ENCODE peak calls at places on chromosomes 3 and 15, in five cellular contexts. P is IMR-90, K is OCI-LY7, V is adrenal gland, I is aorta. M is an unnamed sample.

GRCh38 chr3:143586565-143586964 is 261.7 kb downstream of the SLC9A9 start:
- DNase-seq in I (no peak), V (no peak), K (no peak), P (no peak), M (no peak)

GRCh38 chr15:65033659-65034269 is 4.3 kb upstream of the MTFMT start:
- DNase-seq in K (peak; percentile 68), V (no peak), I (no peak), P (peak; percentile 66), M (peak; percentile 19)

GRCh38 chr3:98786364-98786930 is 23.3 kb downstream of the ST3GAL6 start:
- DNase-seq in I (no peak), K (no peak), V (no peak), P (no peak), M (no peak)

GRCh38 chr3:165653130-165653778 is 184.0 kb downstream of the BCHE start:
- DNase-seq in I (no peak), V (no peak), P (no peak), K (no peak), M (no peak)

GRCh38 chr3:179000144-179000543 is 71.5 kb downstream of the ZMAT3 start:
- DNase-seq in V (no peak), I (no peak), K (no peak), P (peak; percentile 37), M (no peak)

GRCh38 chr3:158794936-158795518 is 6.8 kb upstream of the MFSD1 start:
- DNase-seq in V (no peak), K (peak; percentile 61), I (no peak), P (peak; percentile 59), M (no peak)

GRCh38 chr15:58332676-58333400 is 99.0 kb upstream of the LIPC start:
- DNase-seq in P (peak; percentile 93), I (no peak), V (no peak), K (no peak), M (no peak)

GRCh38 chr3:32934150-32934742 is 17.2 kb upstream of the CCR4 start:
- DNase-seq in V (no peak), I (no peak), P (peak; percentile 13), K (peak; percentile 20), M (peak; percentile 33)

GRCh38 chr3:51378075-51378474 is 7.0 kb upstream of the MANF start:
- DNase-seq in K (no peak), I (peak; percentile 20), P (no peak), V (no peak), M (no peak)

GRCh38 chr15:63870403-63871209 is 36.9 kb upstream of the HERC1 start:
- DNase-seq in K (no peak), I (no peak), V (peak; percentile 66), P (peak; percentile 85), M (no peak)

GRCh38 chr15:98609144-98609852 is 39.0 kb upstream of the IGF1R start:
- DNase-seq in I (no peak), K (no peak), V (no peak), P (peak; percentile 40), M (no peak)

GRCh38 chr3:188631291-188632010 is 477.5 kb downstream of the LPP start:
- DNase-seq in I (no peak), V (no peak), P (peak; percentile 97), K (no peak), M (no peak)

GRCh38 chr3:131812433-131812832 is 222.4 kb downstream of the CPNE4 start:
- DNase-seq in P (no peak), V (no peak), I (no peak), K (no peak), M (no peak)

GRCh38 chr3:23304424-23304823 is 101.3 kb downstream of the UBE2E2 start:
- DNase-seq in P (peak; percentile 7), K (no peak), V (no peak), I (no peak), M (no peak)

GRCh38 chr3:40992023-40992422 is 207.3 kb upstream of the CTNNB1 start:
- DNase-seq in V (no peak), P (no peak), I (no peak), K (no peak), M (no peak)

GRCh38 chr3:188134856-188135255 is 19.1 kb upstream of the LPP start:
- DNase-seq in I (no peak), K (no peak), V (no peak), P (no peak), M (no peak)

GRCh38 chr15:74396445-74397238 is 29.2 kb upstream of the CYP11A1 start:
- DNase-seq in V (no peak), K (no peak), I (no peak), P (peak; percentile 89), M (peak; percentile 36)

GRCh38 chr15:74397239-74398068 is 30.0 kb upstream of the CYP11A1 start:
- DNase-seq in V (no peak), P (no peak), K (peak; percentile 52), I (no peak), M (no peak)

GRCh38 chr15:74394090-74394846 is 26.8 kb upstream of the CYP11A1 start:
- DNase-seq in P (no peak), I (no peak), K (no peak), V (no peak), M (no peak)

GRCh38 chr15:74395319-74396145 is 28.1 kb upstream of the CYP11A1 start:
- DNase-seq in V (no peak), P (no peak), I (no peak), K (no peak), M (no peak)

DNA sequence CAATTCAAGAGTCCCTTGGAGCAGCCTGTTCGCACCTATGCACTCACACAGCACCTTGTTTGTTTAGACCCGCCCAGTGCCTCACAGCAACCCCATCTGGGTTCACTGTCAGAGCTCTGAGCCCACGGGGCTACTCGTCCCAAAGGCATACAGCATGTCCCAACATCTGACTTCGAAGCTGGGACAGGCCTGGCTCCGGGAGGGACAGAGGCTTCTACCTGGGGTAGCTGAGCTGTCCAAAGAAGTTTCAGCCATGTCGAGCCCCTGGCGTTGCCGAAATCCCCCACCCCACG is 28.6 kb upstream of the CYP11A1 start:
- DNase-seq in K (no peak), V (no peak), I (no peak), P (no peak), M (no peak)
- H3K4me1 ChIP-seq in K (peaks cover 56% of the 10 kb centered on the region), V (no peaks in the 10 kb centered on the region), I (no peaks in the 10 kb centered on the region), P (peaks cover 46% of the 10 kb centered on the region), M (peaks cover 47% of the 10 kb centered on the region)

DNA sequence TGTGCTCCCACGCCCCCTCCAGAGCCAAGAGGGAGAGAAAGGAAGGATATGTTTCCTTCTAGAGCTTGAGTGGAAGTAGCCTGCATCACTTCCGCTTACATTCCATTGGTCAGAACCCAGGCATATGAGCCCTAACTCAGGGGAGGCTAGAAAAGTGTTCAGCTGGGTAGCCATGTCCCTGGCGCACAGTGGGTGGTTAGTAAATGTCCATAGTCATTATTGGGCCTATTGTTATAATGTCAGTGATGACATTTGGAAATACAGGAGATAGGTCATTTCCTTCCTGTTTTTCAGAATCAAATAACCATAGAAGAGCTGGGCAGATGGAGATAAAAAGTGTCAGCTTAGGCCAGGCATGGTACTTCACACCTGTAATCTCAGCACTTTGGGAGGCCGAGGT is 27.3 kb downstream of the CD276 start:
- DNase-seq in V (no peak), I (no peak), K (no peak), P (no peak), M (no peak)
- H3K4me1 ChIP-seq in V (no peaks in the 10 kb centered on the region), I (no peaks in the 10 kb centered on the region), K (no peaks in the 10 kb centered on the region), P (no peaks in the 10 kb centered on the region), M (no peaks in the 10 kb centered on the region)

GRCh38 chr3:123694377-123695147 is 109.7 kb upstream of the HACD2 start:
- DNase-seq in V (no peak), P (peak; percentile 48), K (no peak), I (no peak), M (no peak)

GRCh38 chr3:123692041-123692440 is 107.2 kb upstream of the HACD2 start:
- DNase-seq in I (no peak), V (no peak), P (peak; percentile 24), K (no peak), M (no peak)

GRCh38 chr3:123695152-123695551 is 110.3 kb upstream of the HACD2 start:
- DNase-seq in I (no peak), P (no peak), V (peak; percentile 42), K (no peak), M (no peak)

GRCh38 chr3:123692671-123693070 is 107.8 kb upstream of the HACD2 start:
- DNase-seq in P (no peak), V (no peak), K (no peak), I (no peak), M (no peak)

GRCh38 chr3:123693584-123693983 is 108.7 kb upstream of the HACD2 start:
- DNase-seq in V (no peak), P (no peak), K (no peak), I (no peak), M (no peak)
- H3K4me1 ChIP-seq in V (peaks cover 8% of the 10 kb centered on the region), P (peaks cover 52% of the 10 kb centered on the region), K (no peaks in the 10 kb centered on the region), I (no peaks in the 10 kb centered on the region), M (no peaks in the 10 kb centered on the region)

GRCh38 chr3:52531636-52532516 is 1.8 kb downstream of the NT5DC2 start:
- DNase-seq in P (no peak), K (no peak), I (peak; percentile 78), V (peak; percentile 29), M (no peak)

GRCh38 chr3:52532838-52533622 is 627 bp downstream of the NT5DC2 start:
- DNase-seq in V (peak; percentile 49), K (peak; percentile 43), P (no peak), I (peak; percentile 84), M (no peak)

GRCh38 chr3:52532517-52532837 is 1.2 kb downstream of the NT5DC2 start:
- DNase-seq in P (peak; percentile 62), I (peak; percentile 74), V (peak; percentile 53), K (peak; percentile 58), M (no peak)

GRCh38 chr3:52529376-52530333 is 4.0 kb downstream of the NT5DC2 start:
- DNase-seq in I (peak; percentile 71), K (no peak), P (peak; percentile 46), V (peak; percentile 50), M (no peak)

DNA sequence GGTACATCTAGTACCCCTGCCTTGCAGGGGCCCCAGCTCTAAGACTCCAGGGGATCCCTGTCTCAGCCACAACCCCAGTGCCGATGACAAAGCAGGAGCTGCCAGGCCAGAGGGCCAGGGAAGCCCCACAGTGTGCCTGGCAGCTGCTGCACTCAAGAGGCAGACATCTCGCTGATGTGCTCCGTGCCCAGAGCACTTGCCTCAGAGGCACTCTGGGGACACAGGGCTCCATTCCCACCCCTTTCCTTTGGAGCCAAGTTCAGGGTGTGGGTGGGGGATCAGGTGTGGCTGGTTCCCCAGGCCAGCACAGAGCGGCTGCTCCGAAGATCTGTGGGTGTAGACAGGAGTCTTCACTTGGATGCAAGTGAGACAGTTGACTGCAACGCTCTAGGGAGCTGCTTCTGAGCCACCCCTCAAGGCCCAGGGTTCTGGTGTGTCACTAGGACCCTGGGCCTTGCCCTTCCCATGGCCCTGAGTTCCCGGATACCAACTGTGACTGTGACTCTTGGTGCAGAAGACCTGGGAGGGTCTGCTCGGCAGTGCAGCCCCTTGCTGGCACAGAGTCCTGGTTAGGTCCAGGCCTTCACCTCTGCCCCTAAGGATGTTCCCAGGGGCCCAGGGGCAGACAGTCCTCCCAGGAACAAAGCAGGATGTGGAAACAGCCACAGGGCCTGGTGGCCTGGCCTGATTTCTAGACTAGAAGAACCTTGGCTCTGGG is 2.6 kb downstream of the NT5DC2 start:
- DNase-seq in I (peak; percentile 70), P (no peak), V (peak; percentile 26), K (no peak), M (no peak)
- H3K4me1 ChIP-seq in I (no peaks in the 10 kb centered on the region), P (peaks cover 29% of the 10 kb centered on the region), V (peaks cover 38% of the 10 kb centered on the region), K (peaks cover 36% of the 10 kb centered on the region), M (peaks cover 9% of the 10 kb centered on the region)

M was measured in DND-41.